ENCODE peak calls at places on chromosomes 13 and 19, in nine cellular contexts. One of them, this sample, is unnamed.
A peak's percentile ranks its signal among the peaks of the same experiment; 100 is the strongest.

GRCh38 chr19:36421749-36422481 is 3.5 kb upstream of the ZFP82 start:
- DNase-seq in K562: no peak
- DNase-seq in fibroblast of lung: no peak
- DNase-seq in endothelial cell of umbilical vein: no peak
- DNase-seq in DND-41: no peak
- DNase-seq in GM23338: peak; percentile 23
- DNase-seq in HCT116: no peak
- DNase-seq in H1: no peak
- DNase-seq in neural progenitor cell: no peak
- DNase-seq in this sample: no peak

GRCh38 chr19:1364070-1364719 is 19.5 kb upstream of the NDUFS7 start:
- DNase-seq in K562: no peak
- DNase-seq in fibroblast of lung: no peak
- DNase-seq in endothelial cell of umbilical vein: no peak
- DNase-seq in DND-41: no peak
- DNase-seq in GM23338: no peak
- DNase-seq in HCT116: no peak
- DNase-seq in H1: no peak
- DNase-seq in neural progenitor cell: no peak
- DNase-seq in this sample: no peak

GRCh38 chr19:35509861-35510625 is 3.4 kb downstream of the DMKN start:
- DNase-seq in K562: peak; percentile 87
- DNase-seq in fibroblast of lung: peak; percentile 22
- DNase-seq in endothelial cell of umbilical vein: peak; percentile 30
- DNase-seq in DND-41: peak; percentile 59
- DNase-seq in GM23338: peak; percentile 97
- DNase-seq in HCT116: peak; percentile 82
- DNase-seq in H1: peak; percentile 98
- DNase-seq in neural progenitor cell: peak; percentile 93
- DNase-seq in this sample: peak; percentile 89

GRCh38 chr13:33401238-33401637 is 115.7 kb upstream of the STARD13 start:
- DNase-seq in K562: no peak
- DNase-seq in fibroblast of lung: no peak
- DNase-seq in endothelial cell of umbilical vein: peak; percentile 64
- DNase-seq in DND-41: no peak
- DNase-seq in GM23338: no peak
- DNase-seq in HCT116: no peak
- DNase-seq in H1: no peak
- DNase-seq in neural progenitor cell: no peak
- DNase-seq in this sample: no peak

GRCh38 chr13:95624020-95624419 is 20.5 kb downstream of the DZIP1 start:
- DNase-seq in K562: peak; percentile 27
- DNase-seq in fibroblast of lung: peak; percentile 72
- DNase-seq in endothelial cell of umbilical vein: peak; percentile 50
- DNase-seq in DND-41: peak; percentile 21
- DNase-seq in GM23338: peak; percentile 90
- DNase-seq in HCT116: peak; percentile 39
- DNase-seq in H1: peak; percentile 48
- DNase-seq in neural progenitor cell: peak; percentile 70
- DNase-seq in this sample: peak; percentile 58

GRCh38 chr19:51621178-51621577 is 9.0 kb downstream of the SIGLEC5 start:
- DNase-seq in K562: no peak
- DNase-seq in fibroblast of lung: no peak
- DNase-seq in endothelial cell of umbilical vein: no peak
- DNase-seq in DND-41: no peak
- DNase-seq in GM23338: no peak
- DNase-seq in HCT116: no peak
- DNase-seq in H1: no peak
- DNase-seq in neural progenitor cell: no peak
- DNase-seq in this sample: no peak

GRCh38 chr19:13827656-13828055 is 32.4 kb downstream of the ZSWIM4 start:
- DNase-seq in K562: no peak
- DNase-seq in fibroblast of lung: no peak
- DNase-seq in endothelial cell of umbilical vein: no peak
- DNase-seq in DND-41: no peak
- DNase-seq in GM23338: no peak
- DNase-seq in HCT116: no peak
- DNase-seq in H1: no peak
- DNase-seq in neural progenitor cell: no peak
- DNase-seq in this sample: no peak

GRCh38 chr13:70795484-70795883 is 687.2 kb upstream of the KLHL1 start:
- DNase-seq in K562: no peak
- DNase-seq in fibroblast of lung: peak; percentile 26
- DNase-seq in endothelial cell of umbilical vein: no peak
- DNase-seq in DND-41: no peak
- DNase-seq in GM23338: no peak
- DNase-seq in HCT116: no peak
- DNase-seq in H1: no peak
- DNase-seq in neural progenitor cell: no peak
- DNase-seq in this sample: peak; percentile 5

GRCh38 chr19:55094456-55095259 is 19.0 kb downstream of the EPS8L1 start:
- DNase-seq in K562: peak; percentile 6
- DNase-seq in fibroblast of lung: no peak
- DNase-seq in endothelial cell of umbilical vein: no peak
- DNase-seq in DND-41: no peak
- DNase-seq in GM23338: peak; percentile 88
- DNase-seq in HCT116: no peak
- DNase-seq in H1: peak; percentile 86
- DNase-seq in neural progenitor cell: peak; percentile 60
- DNase-seq in this sample: no peak

GRCh38 chr19:40217921-40218890 is at the start of gene TTC9B:
- DNase-seq in K562: peak; percentile 80
- DNase-seq in fibroblast of lung: no peak
- DNase-seq in endothelial cell of umbilical vein: no peak
- DNase-seq in DND-41: no peak
- DNase-seq in GM23338: peak; percentile 90
- DNase-seq in HCT116: no peak
- DNase-seq in H1: peak; percentile 93
- DNase-seq in neural progenitor cell: peak; percentile 93
- DNase-seq in this sample: no peak

GRCh38 chr19:38799104-38799503 is 10.1 kb downstream of the LGALS7B start:
- DNase-seq in K562: no peak
- DNase-seq in fibroblast of lung: peak; percentile 51
- DNase-seq in endothelial cell of umbilical vein: no peak
- DNase-seq in DND-41: no peak
- DNase-seq in GM23338: no peak
- DNase-seq in HCT116: no peak
- DNase-seq in H1: no peak
- DNase-seq in neural progenitor cell: no peak
- DNase-seq in this sample: peak; percentile 7

GRCh38 chr19:2616741-2617392 is 85.6 kb downstream of the GNG7 start:
- DNase-seq in K562: no peak
- DNase-seq in fibroblast of lung: no peak
- DNase-seq in endothelial cell of umbilical vein: no peak
- DNase-seq in DND-41: peak; percentile 76
- DNase-seq in GM23338: no peak
- DNase-seq in HCT116: no peak
- DNase-seq in H1: no peak
- DNase-seq in neural progenitor cell: no peak
- DNase-seq in this sample: no peak

GRCh38 chr13:97702614-97703013 is 250.9 kb upstream of the IPO5 start:
- DNase-seq in K562: no peak
- DNase-seq in fibroblast of lung: no peak
- DNase-seq in endothelial cell of umbilical vein: no peak
- DNase-seq in DND-41: no peak
- DNase-seq in GM23338: no peak
- DNase-seq in HCT116: no peak
- DNase-seq in H1: no peak
- DNase-seq in neural progenitor cell: no peak
- DNase-seq in this sample: no peak

GRCh38 chr19:38442736-38443135 is 9.2 kb downstream of the RYR1 start:
- DNase-seq in K562: no peak
- DNase-seq in fibroblast of lung: no peak
- DNase-seq in endothelial cell of umbilical vein: no peak
- DNase-seq in DND-41: no peak
- DNase-seq in GM23338: no peak
- DNase-seq in HCT116: no peak
- DNase-seq in H1: no peak
- DNase-seq in neural progenitor cell: no peak
- DNase-seq in this sample: no peak

GRCh38 chr19:13751436-13751835 is 12.9 kb upstream of the MRI1 start:
- DNase-seq in K562: no peak
- DNase-seq in fibroblast of lung: no peak
- DNase-seq in endothelial cell of umbilical vein: no peak
- DNase-seq in DND-41: no peak
- DNase-seq in GM23338: no peak
- DNase-seq in HCT116: no peak
- DNase-seq in H1: no peak
- DNase-seq in neural progenitor cell: no peak
- DNase-seq in this sample: no peak

GRCh38 chr13:25971499-25972145 is 80.2 kb downstream of the SHISA2 start:
- DNase-seq in K562: no peak
- DNase-seq in fibroblast of lung: no peak
- DNase-seq in endothelial cell of umbilical vein: no peak
- DNase-seq in DND-41: peak; percentile 39
- DNase-seq in GM23338: peak; percentile 24
- DNase-seq in HCT116: no peak
- DNase-seq in H1: no peak
- DNase-seq in neural progenitor cell: peak; percentile 46
- DNase-seq in this sample: peak; percentile 32

GRCh38 chr13:96025283-96025682 is 27.9 kb downstream of the UGGT2 start:
- DNase-seq in K562: no peak
- DNase-seq in fibroblast of lung: peak; percentile 7
- DNase-seq in endothelial cell of umbilical vein: peak; percentile 79
- DNase-seq in DND-41: no peak
- DNase-seq in GM23338: no peak
- DNase-seq in HCT116: no peak
- DNase-seq in H1: no peak
- DNase-seq in neural progenitor cell: no peak
- DNase-seq in this sample: peak; percentile 30

GRCh38 chr13:53191091-53191490 is 162.5 kb downstream of the OLFM4 start:
- DNase-seq in K562: no peak
- DNase-seq in fibroblast of lung: no peak
- DNase-seq in endothelial cell of umbilical vein: no peak
- DNase-seq in DND-41: no peak
- DNase-seq in GM23338: peak; percentile 45
- DNase-seq in HCT116: no peak
- DNase-seq in H1: no peak
- DNase-seq in neural progenitor cell: peak; percentile 82
- DNase-seq in this sample: peak; percentile 51

GRCh38 chr13:46296465-46296822 is 84.7 kb downstream of the LRRC63 start:
- DNase-seq in K562: no peak
- DNase-seq in fibroblast of lung: no peak
- DNase-seq in endothelial cell of umbilical vein: no peak
- DNase-seq in DND-41: peak; percentile 59
- DNase-seq in GM23338: no peak
- DNase-seq in HCT116: no peak
- DNase-seq in H1: no peak
- DNase-seq in neural progenitor cell: no peak
- DNase-seq in this sample: no peak
- H3K4me1 ChIP-seq in K562: no peaks in the 10 kb centered on the region
- H3K4me1 ChIP-seq in fibroblast of lung: peaks cover 3% of the 10 kb centered on the region
- H3K4me1 ChIP-seq in endothelial cell of umbilical vein: peaks cover 29% of the 10 kb centered on the region
- H3K4me1 ChIP-seq in DND-41: peaks cover 55% of the 10 kb centered on the region
- H3K4me1 ChIP-seq in GM23338: peaks cover 4% of the 10 kb centered on the region
- H3K4me1 ChIP-seq in HCT116: peaks cover 6% of the 10 kb centered on the region
- H3K4me1 ChIP-seq in H1: no peaks in the 10 kb centered on the region
- H3K4me1 ChIP-seq in neural progenitor cell: no peaks in the 10 kb centered on the region
- H3K4me1 ChIP-seq in this sample: no peaks in the 10 kb centered on the region

DNA sequence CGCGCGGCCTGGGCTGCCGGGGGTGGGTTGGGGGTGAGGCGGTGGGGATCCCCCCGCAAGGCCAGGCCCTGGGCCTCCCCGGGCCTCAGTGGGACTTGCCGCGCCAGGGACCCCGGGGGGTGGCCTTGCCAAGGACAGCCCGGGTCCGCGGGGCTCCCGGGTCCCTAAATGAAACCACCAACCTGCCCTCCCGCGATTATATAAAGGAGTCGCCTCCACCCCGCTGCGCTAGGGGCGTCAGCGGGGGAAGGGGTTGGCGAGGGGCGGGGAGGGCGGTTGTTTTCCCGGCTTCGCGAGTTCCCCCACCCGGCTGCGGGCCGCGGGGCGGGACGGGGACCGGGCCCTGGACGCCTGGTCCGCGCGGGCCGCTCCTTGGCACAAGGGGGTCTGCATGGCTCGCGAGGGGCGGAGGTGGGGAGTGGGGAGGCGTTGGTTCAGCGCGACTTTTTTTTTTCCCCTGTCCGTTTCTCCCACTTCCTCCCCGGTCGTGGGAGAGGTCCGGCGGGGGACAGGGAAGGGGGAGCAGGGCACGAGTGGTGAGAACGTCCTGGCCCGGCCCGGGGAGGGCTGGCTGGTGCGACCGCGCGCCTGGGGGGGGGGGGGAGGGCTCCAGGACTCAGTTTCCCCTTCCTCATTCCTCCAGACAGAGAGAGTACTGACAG is 828 bp upstream of the ZBTB7A start:
- DNase-seq in K562: peak; percentile 72
- DNase-seq in fibroblast of lung: no peak
- DNase-seq in endothelial cell of umbilical vein: peak; percentile 39
- DNase-seq in DND-41: no peak
- DNase-seq in GM23338: no peak
- DNase-seq in HCT116: no peak
- DNase-seq in H1: no peak
- DNase-seq in neural progenitor cell: peak; percentile 64
- DNase-seq in this sample: no peak
- TF ChIP-seq EZH2 in K562: no peak
- TF ChIP-seq EZH2 in fibroblast of lung: no peak
- TF ChIP-seq EZH2 in endothelial cell of umbilical vein: no peak
- TF ChIP-seq EZH2 in DND-41: no peak
- TF ChIP-seq EZH2 in GM23338: no peak
- TF ChIP-seq EZH2 in HCT116: no peak
- TF ChIP-seq EZH2 in H1: no peak
- TF ChIP-seq EZH2 in neural progenitor cell: peak; percentile 91
- TF ChIP-seq EZH2 in this sample: no peak

DNA sequence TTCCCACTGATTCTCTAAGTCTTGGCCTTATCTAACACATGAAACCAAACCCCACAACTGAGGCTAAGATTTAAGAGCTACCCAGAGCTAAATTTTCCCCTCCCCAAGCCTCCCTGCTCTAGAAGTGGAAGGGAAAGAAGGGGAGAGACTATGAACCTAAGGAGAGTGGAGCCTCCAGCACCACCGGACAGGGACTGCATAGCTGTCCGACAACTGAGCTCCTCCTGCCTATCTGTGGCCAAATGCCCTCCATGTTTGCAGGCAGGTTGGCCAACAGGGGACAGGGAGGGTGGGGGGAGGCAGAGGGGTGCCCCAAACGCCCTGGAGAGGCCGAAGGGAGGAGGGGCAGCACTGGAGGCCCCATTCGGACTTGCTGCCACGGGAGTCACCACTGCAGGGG is 6.0 kb upstream of the NAPA start:
- DNase-seq in K562: no peak
- DNase-seq in fibroblast of lung: no peak
- DNase-seq in endothelial cell of umbilical vein: no peak
- DNase-seq in DND-41: no peak
- DNase-seq in GM23338: no peak
- DNase-seq in HCT116: no peak
- DNase-seq in H1: no peak
- DNase-seq in neural progenitor cell: no peak
- DNase-seq in this sample: no peak
- H3K4me1 ChIP-seq in K562: peaks cover 15% of the 10 kb centered on the region
- H3K4me1 ChIP-seq in fibroblast of lung: no peaks in the 10 kb centered on the region
- H3K4me1 ChIP-seq in endothelial cell of umbilical vein: peaks cover 9% of the 10 kb centered on the region
- H3K4me1 ChIP-seq in DND-41: peaks cover 33% of the 10 kb centered on the region
- H3K4me1 ChIP-seq in GM23338: peaks cover 6% of the 10 kb centered on the region
- H3K4me1 ChIP-seq in HCT116: peaks cover 5% of the 10 kb centered on the region
- H3K4me1 ChIP-seq in H1: peaks cover 3% of the 10 kb centered on the region
- H3K4me1 ChIP-seq in neural progenitor cell: no peaks in the 10 kb centered on the region
- H3K4me1 ChIP-seq in this sample: peaks cover 3% of the 10 kb centered on the region

DNA sequence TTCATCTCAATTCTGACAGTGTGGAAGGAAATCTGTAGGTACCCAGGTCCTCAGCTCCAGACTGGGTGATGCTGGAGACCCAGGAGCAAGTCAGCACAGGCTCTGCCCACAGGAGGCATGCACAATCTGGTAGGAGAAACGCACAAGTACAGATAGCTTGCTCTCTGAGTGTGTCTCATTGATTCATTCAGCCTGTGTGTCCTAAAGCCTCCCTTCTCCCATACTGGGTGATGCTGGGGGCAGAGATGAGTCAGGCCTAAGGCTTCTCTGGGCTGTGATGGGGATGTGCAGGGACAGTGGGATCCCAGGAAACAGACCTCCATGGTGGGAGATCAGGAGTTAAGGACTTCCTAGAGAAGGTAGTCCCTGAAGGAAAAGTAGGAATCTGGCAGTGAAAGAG is 6.8 kb downstream of the ZNF526 start:
- DNase-seq in K562: no peak
- DNase-seq in fibroblast of lung: no peak
- DNase-seq in endothelial cell of umbilical vein: no peak
- DNase-seq in DND-41: no peak
- DNase-seq in GM23338: no peak
- DNase-seq in HCT116: no peak
- DNase-seq in H1: no peak
- DNase-seq in neural progenitor cell: no peak
- DNase-seq in this sample: no peak
- TF ChIP-seq EZH2 in K562: no peak
- TF ChIP-seq EZH2 in fibroblast of lung: no peak
- TF ChIP-seq EZH2 in endothelial cell of umbilical vein: no peak
- TF ChIP-seq EZH2 in DND-41: no peak
- TF ChIP-seq EZH2 in GM23338: no peak
- TF ChIP-seq EZH2 in HCT116: no peak
- TF ChIP-seq EZH2 in H1: no peak
- TF ChIP-seq EZH2 in neural progenitor cell: no peak
- TF ChIP-seq EZH2 in this sample: no peak

This sample was measured in PC-3.